ENCODE peak calls at places on chromosomes 1 and 21, in nine cellular contexts. Y is BE2C; P is HAP-1; H is esophagus squamous epithelium; B is CD8-positive, alpha-beta T cell; L is PC-3; E is IMR-90; J is neuronal stem cell; I is fibroblast of lung. S is an unnamed sample.

GRCh38 chr1:182069028-182069466 is 7.5 kb upstream of the ZNF648 start:
- DNase-seq in Y (peak; percentile 65), P (peak; percentile 79), H (no peak), B (no peak), L (peak; percentile 71), E (peak; percentile 14), J (peak; percentile 64), I (peak; percentile 5), S (no peak)

GRCh38 chr1:46708121-46708520 is 10.8 kb downstream of the EFCAB14 start:
- DNase-seq in Y (no peak), P (no peak), H (no peak), B (no peak), L (no peak), E (peak; percentile 37), J (no peak), I (no peak), S (no peak)

GRCh38 chr1:156675271-156675708 is 1.9 kb downstream of the NES start:
- DNase-seq in Y (no peak), P (no peak), H (no peak), B (no peak), L (no peak), E (no peak), J (no peak), I (no peak), S (no peak)

GRCh38 chr1:10856863-10857598 is 60.6 kb upstream of the CASZ1 start:
- DNase-seq in Y (no peak), P (no peak), H (no peak), B (no peak), L (no peak), E (no peak), J (no peak), I (no peak), S (no peak)

GRCh38 chr1:228090613-228091081 is 8.1 kb downstream of the ARF1 start:
- DNase-seq in Y (no peak), P (peak; percentile 5), H (no peak), B (no peak), L (no peak), E (peak; percentile 55), J (no peak), I (peak; percentile 30), S (no peak)

GRCh38 chr1:37752583-37753471 is 12.1 kb downstream of the EPHA10 start:
- DNase-seq in Y (peak; percentile 43), P (peak; percentile 50), H (no peak), B (no peak), L (peak; percentile 35), E (no peak), J (no peak), I (no peak), S (no peak)

GRCh38 chr1:169484683-169485426 is 889 bp downstream of the SLC19A2 start:
- DNase-seq in Y (peak; percentile 32), P (peak; percentile 34), H (no peak), B (peak; percentile 31), L (peak; percentile 57), E (peak; percentile 82), J (peak; percentile 30), I (peak; percentile 82), S (no peak)

GRCh38 chr1:167631987-167632680 is 2.1 kb downstream of the RCSD1 start:
- DNase-seq in Y (no peak), P (no peak), H (no peak), B (peak; percentile 48), L (no peak), E (no peak), J (no peak), I (no peak), S (no peak)

GRCh38 chr1:218439541-218440295 is 94.6 kb downstream of the TGFB2 start:
- DNase-seq in Y (no peak), P (no peak), H (no peak), B (no peak), L (no peak), E (peak; percentile 15), J (no peak), I (no peak), S (no peak)

GRCh38 chr1:112995890-112996289 is 39.9 kb upstream of the SLC16A1 start:
- DNase-seq in Y (no peak), P (no peak), H (no peak), B (no peak), L (peak; percentile 42), E (no peak), J (no peak), I (no peak), S (no peak)

GRCh38 chr1:218674280-218674773 is 329.2 kb downstream of the TGFB2 start:
- DNase-seq in Y (no peak), P (peak; percentile 75), H (no peak), B (no peak), L (peak; percentile 58), E (peak; percentile 83), J (peak; percentile 68), I (peak; percentile 69), S (peak; percentile 42)

GRCh38 chr1:21607549-21608529 is 61.3 kb downstream of the RAP1GAP start:
- DNase-seq in Y (peak; percentile 97), P (peak; percentile 100), H (no peak), B (peak; percentile 30), L (peak; percentile 66), E (peak; percentile 58), J (peak; percentile 95), I (peak; percentile 61), S (peak; percentile 90)

GRCh38 chr1:37240897-37241296 is 206.6 kb upstream of the GRIK3 start:
- DNase-seq in Y (peak; percentile 30), P (no peak), H (no peak), B (no peak), L (no peak), E (no peak), J (no peak), I (no peak), S (no peak)

GRCh38 chr1:228063251-228064191 is 19.0 kb upstream of the ARF1 start:
- DNase-seq in Y (no peak), P (no peak), H (no peak), B (no peak), L (no peak), E (no peak), J (no peak), I (no peak), S (no peak)

GRCh38 chr21:42120056-42120903 is 49.2 kb downstream of the UMODL1 start:
- DNase-seq in Y (no peak), P (no peak), H (no peak), B (no peak), L (peak; percentile 95), E (no peak), J (no peak), I (no peak), S (no peak)

GRCh38 chr1:211628446-211628845 is 47.0 kb downstream of the NEK2 start:
- DNase-seq in Y (no peak), P (no peak), H (no peak), B (no peak), L (no peak), E (no peak), J (no peak), I (no peak), S (no peak)
- H3K4me1 ChIP-seq in Y (peaks cover 21% of the 10 kb centered on the region), P (no peaks in the 10 kb centered on the region), H (peaks cover 17% of the 10 kb centered on the region), B (no peaks in the 10 kb centered on the region), L (peaks cover 8% of the 10 kb centered on the region), E (peaks cover 10% of the 10 kb centered on the region), J (no peaks in the 10 kb centered on the region), I (peaks cover 10% of the 10 kb centered on the region), S (peaks cover 8% of the 10 kb centered on the region)

DNA sequence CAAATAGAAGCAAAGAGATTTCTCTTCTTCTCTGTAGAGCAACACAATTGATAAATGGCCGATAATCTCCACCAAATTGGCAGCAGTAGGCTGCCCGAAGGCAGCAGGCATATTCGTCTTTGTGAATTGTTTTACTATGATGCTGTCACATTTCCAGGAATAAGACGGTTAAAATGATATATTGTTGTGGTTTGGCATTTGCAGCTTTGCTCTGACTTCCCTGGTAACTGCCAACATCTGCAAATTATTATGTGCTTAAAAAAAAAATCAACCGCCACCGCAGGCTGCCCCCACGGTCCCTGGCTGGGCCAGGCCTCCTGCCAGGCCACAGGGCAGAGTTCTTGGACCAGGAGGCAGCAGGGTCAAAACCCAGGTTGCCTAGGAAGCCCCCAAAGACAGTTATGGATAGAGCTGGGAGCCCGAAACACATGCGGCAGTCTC is 179.3 kb downstream of the ETS2 start:
- DNase-seq in Y (peak; percentile 41), P (no peak), H (no peak), B (no peak), L (no peak), E (peak; percentile 86), J (no peak), I (peak; percentile 96), S (no peak)
- H3K4me1 ChIP-seq in Y (peaks cover 41% of the 10 kb centered on the region), P (no peaks in the 10 kb centered on the region), H (peaks cover 53% of the 10 kb centered on the region), B (no peaks in the 10 kb centered on the region), L (peaks cover 9% of the 10 kb centered on the region), E (peaks cover 29% of the 10 kb centered on the region), J (peaks cover 31% of the 10 kb centered on the region), I (peaks cover 46% of the 10 kb centered on the region), S (peaks cover 59% of the 10 kb centered on the region)

GRCh38 chr21:44911066-44911383 is 9.7 kb downstream of the ITGB2 start:
- DNase-seq in Y (no peak), P (no peak), H (no peak), B (no peak), L (no peak), E (no peak), J (no peak), I (no peak), S (no peak)
- H3K4me1 ChIP-seq in Y (no peaks in the 10 kb centered on the region), P (no peaks in the 10 kb centered on the region), H (peaks cover 39% of the 10 kb centered on the region), B (peaks cover 96% of the 10 kb centered on the region), L (peaks cover 59% of the 10 kb centered on the region), E (peaks cover 6% of the 10 kb centered on the region), J (no peaks in the 10 kb centered on the region), I (no peaks in the 10 kb centered on the region), S (peaks cover 16% of the 10 kb centered on the region)

DNA sequence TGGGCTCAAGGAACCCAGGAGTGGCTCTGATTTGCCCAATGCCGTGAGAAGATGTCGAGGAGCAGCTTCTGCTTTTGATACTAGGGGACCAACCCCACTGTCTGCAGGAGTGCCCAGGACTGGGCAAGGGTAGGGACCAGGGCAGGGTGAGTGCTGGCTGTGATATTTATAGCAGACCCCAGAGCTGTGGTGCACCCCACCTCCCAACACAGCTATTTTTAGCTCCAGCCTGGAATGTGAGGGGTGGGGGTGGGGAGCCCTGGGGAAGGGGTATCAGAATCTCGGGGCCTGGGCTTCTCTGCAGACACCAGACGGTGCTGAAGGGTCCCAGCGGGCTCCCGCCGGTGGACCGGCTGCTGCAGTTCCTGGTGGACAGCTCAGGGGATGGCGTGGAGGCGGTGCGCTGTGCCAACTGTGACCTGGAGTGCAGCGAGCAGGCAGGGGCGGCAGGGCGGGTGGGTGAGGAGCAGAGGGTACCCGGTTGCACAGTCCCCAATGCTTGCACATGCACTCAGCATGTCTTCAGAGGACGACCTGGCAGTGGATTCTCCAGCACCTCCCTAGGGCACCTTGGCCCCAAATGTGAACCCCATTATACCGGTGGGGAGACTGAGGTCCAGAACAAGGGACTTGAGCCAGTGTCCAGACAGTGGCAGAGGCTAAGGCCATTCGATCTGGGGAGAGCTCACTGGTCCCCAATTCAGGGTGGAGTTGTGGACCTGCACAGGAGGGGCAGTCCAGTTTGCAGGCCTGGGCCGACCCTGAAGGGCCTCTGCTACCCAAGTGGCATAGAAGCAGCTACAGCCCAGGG is 1.4 kb downstream of the RNF207 start:
- DNase-seq in Y (no peak), P (no peak), H (no peak), B (no peak), L (no peak), E (no peak), J (no peak), I (no peak), S (no peak)
- H3K4me1 ChIP-seq in Y (no peaks in the 10 kb centered on the region), P (peaks cover 19% of the 10 kb centered on the region), H (peaks cover 22% of the 10 kb centered on the region), B (peaks cover 19% of the 10 kb centered on the region), L (peaks cover 14% of the 10 kb centered on the region), E (peaks cover 7% of the 10 kb centered on the region), J (peaks cover 12% of the 10 kb centered on the region), I (peaks cover 3% of the 10 kb centered on the region), S (peaks cover 27% of the 10 kb centered on the region)

GRCh38 chr1:93552751-93553455 is 105.0 kb downstream of the FNBP1L start:
- DNase-seq in Y (no peak), P (peak; percentile 71), H (no peak), B (no peak), L (no peak), E (peak; percentile 53), J (no peak), I (peak; percentile 57), S (no peak)
- H3K4me1 ChIP-seq in Y (no peaks in the 10 kb centered on the region), P (peaks cover 27% of the 10 kb centered on the region), H (peaks cover 3% of the 10 kb centered on the region), B (no peaks in the 10 kb centered on the region), L (peaks cover 28% of the 10 kb centered on the region), E (peaks cover 5% of the 10 kb centered on the region), J (peaks cover 15% of the 10 kb centered on the region), I (no peaks in the 10 kb centered on the region), S (peaks cover 13% of the 10 kb centered on the region)

S was measured in left lung.